ENCODE peak calls at places on chromosomes 1 and 21, in nine cellular contexts. One of them, this sample, is unnamed.
A peak's percentile ranks its signal among the peaks of the same experiment; 100 is the strongest.

GRCh38 chr21:46079357-46080170 is 18.3 kb upstream of the COL6A2 start:
- DNase-seq in tibial nerve: no peak
- DNase-seq in naive thymus-derived CD4-positive, alpha-beta T cell: no peak
- DNase-seq in right lobe of liver: no peak
- DNase-seq in heart left ventricle: peak; percentile 65
- DNase-seq in fibroblast of lung: peak; percentile 65
- DNase-seq in mammary epithelial cell: no peak
- DNase-seq in CD8-positive, alpha-beta T cell: no peak
- DNase-seq in PC-9: no peak
- DNase-seq in this sample: no peak

GRCh38 chr21:34037446-34037845 is 35.9 kb upstream of the MRPS6 start:
- DNase-seq in tibial nerve: no peak
- DNase-seq in naive thymus-derived CD4-positive, alpha-beta T cell: no peak
- DNase-seq in right lobe of liver: peak; percentile 33
- DNase-seq in heart left ventricle: no peak
- DNase-seq in fibroblast of lung: no peak
- DNase-seq in mammary epithelial cell: peak; percentile 56
- DNase-seq in CD8-positive, alpha-beta T cell: no peak
- DNase-seq in PC-9: no peak
- DNase-seq in this sample: no peak

GRCh38 chr1:204971700-204972336 is 71.2 kb upstream of the CNTN2 start:
- DNase-seq in tibial nerve: no peak
- DNase-seq in naive thymus-derived CD4-positive, alpha-beta T cell: no peak
- DNase-seq in right lobe of liver: peak; percentile 44
- DNase-seq in heart left ventricle: no peak
- DNase-seq in fibroblast of lung: peak; percentile 2
- DNase-seq in mammary epithelial cell: peak; percentile 59
- DNase-seq in CD8-positive, alpha-beta T cell: no peak
- DNase-seq in PC-9: no peak
- DNase-seq in this sample: no peak

GRCh38 chr21:32455548-32455947 is 43.0 kb downstream of the EVA1C start:
- DNase-seq in tibial nerve: no peak
- DNase-seq in naive thymus-derived CD4-positive, alpha-beta T cell: no peak
- DNase-seq in right lobe of liver: no peak
- DNase-seq in heart left ventricle: no peak
- DNase-seq in fibroblast of lung: no peak
- DNase-seq in mammary epithelial cell: no peak
- DNase-seq in CD8-positive, alpha-beta T cell: no peak
- DNase-seq in PC-9: peak; percentile 56
- DNase-seq in this sample: no peak

GRCh38 chr1:112957133-112957812 is 1.3 kb upstream of the SLC16A1 start:
- DNase-seq in tibial nerve: no peak
- DNase-seq in naive thymus-derived CD4-positive, alpha-beta T cell: peak; percentile 47
- DNase-seq in right lobe of liver: no peak
- DNase-seq in heart left ventricle: no peak
- DNase-seq in fibroblast of lung: peak; percentile 96
- DNase-seq in mammary epithelial cell: peak; percentile 87
- DNase-seq in CD8-positive, alpha-beta T cell: peak; percentile 19
- DNase-seq in PC-9: peak; percentile 86
- DNase-seq in this sample: no peak

GRCh38 chr21:35649186-35649585 is 411.1 kb downstream of the SETD4 start:
- DNase-seq in tibial nerve: no peak
- DNase-seq in naive thymus-derived CD4-positive, alpha-beta T cell: no peak
- DNase-seq in right lobe of liver: no peak
- DNase-seq in heart left ventricle: no peak
- DNase-seq in fibroblast of lung: peak; percentile 38
- DNase-seq in mammary epithelial cell: peak; percentile 36
- DNase-seq in CD8-positive, alpha-beta T cell: no peak
- DNase-seq in PC-9: no peak
- DNase-seq in this sample: no peak

GRCh38 chr1:201198598-201198997 is 8.0 kb downstream of the IGFN1 start:
- DNase-seq in tibial nerve: no peak
- DNase-seq in naive thymus-derived CD4-positive, alpha-beta T cell: no peak
- DNase-seq in right lobe of liver: no peak
- DNase-seq in heart left ventricle: no peak
- DNase-seq in fibroblast of lung: no peak
- DNase-seq in mammary epithelial cell: no peak
- DNase-seq in CD8-positive, alpha-beta T cell: no peak
- DNase-seq in PC-9: no peak
- DNase-seq in this sample: no peak

GRCh38 chr1:19122668-19123067 is 87.4 kb downstream of the UBR4 start:
- DNase-seq in tibial nerve: no peak
- DNase-seq in naive thymus-derived CD4-positive, alpha-beta T cell: no peak
- DNase-seq in right lobe of liver: no peak
- DNase-seq in heart left ventricle: peak; percentile 62
- DNase-seq in fibroblast of lung: no peak
- DNase-seq in mammary epithelial cell: peak; percentile 16
- DNase-seq in CD8-positive, alpha-beta T cell: no peak
- DNase-seq in PC-9: peak; percentile 71
- DNase-seq in this sample: peak; percentile 40

GRCh38 chr1:115654125-115654524 is 12.4 kb downstream of the VANGL1 start:
- DNase-seq in tibial nerve: no peak
- DNase-seq in naive thymus-derived CD4-positive, alpha-beta T cell: no peak
- DNase-seq in right lobe of liver: no peak
- DNase-seq in heart left ventricle: no peak
- DNase-seq in fibroblast of lung: no peak
- DNase-seq in mammary epithelial cell: no peak
- DNase-seq in CD8-positive, alpha-beta T cell: no peak
- DNase-seq in PC-9: no peak
- DNase-seq in this sample: no peak

GRCh38 chr1:243315933-243316332 is 60.1 kb downstream of the SDCCAG8 start:
- DNase-seq in tibial nerve: no peak
- DNase-seq in naive thymus-derived CD4-positive, alpha-beta T cell: no peak
- DNase-seq in right lobe of liver: no peak
- DNase-seq in heart left ventricle: no peak
- DNase-seq in fibroblast of lung: no peak
- DNase-seq in mammary epithelial cell: no peak
- DNase-seq in CD8-positive, alpha-beta T cell: no peak
- DNase-seq in PC-9: no peak
- DNase-seq in this sample: no peak

GRCh38 chr1:47231314-47232186 is 475 bp downstream of the TAL1 start:
- DNase-seq in tibial nerve: no peak
- DNase-seq in naive thymus-derived CD4-positive, alpha-beta T cell: no peak
- DNase-seq in right lobe of liver: no peak
- DNase-seq in heart left ventricle: peak; percentile 46
- DNase-seq in fibroblast of lung: peak; percentile 62
- DNase-seq in mammary epithelial cell: peak; percentile 27
- DNase-seq in CD8-positive, alpha-beta T cell: no peak
- DNase-seq in PC-9: no peak
- DNase-seq in this sample: no peak

GRCh38 chr1:43392702-43393101 is 3.0 kb downstream of the SZT2 start:
- DNase-seq in tibial nerve: no peak
- DNase-seq in naive thymus-derived CD4-positive, alpha-beta T cell: no peak
- DNase-seq in right lobe of liver: no peak
- DNase-seq in heart left ventricle: no peak
- DNase-seq in fibroblast of lung: no peak
- DNase-seq in mammary epithelial cell: no peak
- DNase-seq in CD8-positive, alpha-beta T cell: no peak
- DNase-seq in PC-9: no peak
- DNase-seq in this sample: no peak

GRCh38 chr1:208604295-208604694 is 360.1 kb upstream of the PLXNA2 start:
- DNase-seq in tibial nerve: no peak
- DNase-seq in naive thymus-derived CD4-positive, alpha-beta T cell: no peak
- DNase-seq in right lobe of liver: no peak
- DNase-seq in heart left ventricle: no peak
- DNase-seq in fibroblast of lung: no peak
- DNase-seq in mammary epithelial cell: peak; percentile 63
- DNase-seq in CD8-positive, alpha-beta T cell: no peak
- DNase-seq in PC-9: no peak
- DNase-seq in this sample: no peak
- H3K27ac ChIP-seq in tibial nerve: no peak overlapping the region
- H3K27ac ChIP-seq in naive thymus-derived CD4-positive, alpha-beta T cell: no peak overlapping the region
- H3K27ac ChIP-seq in right lobe of liver: no peak overlapping the region
- H3K27ac ChIP-seq in heart left ventricle: no peak overlapping the region
- H3K27ac ChIP-seq in fibroblast of lung: no peak overlapping the region
- H3K27ac ChIP-seq in mammary epithelial cell: no peak overlapping the region
- H3K27ac ChIP-seq in CD8-positive, alpha-beta T cell: no peak overlapping the region
- H3K27ac ChIP-seq in PC-9: no peak overlapping the region
- H3K27ac ChIP-seq in this sample: no peak overlapping the region

GRCh38 chr1:26754086-26754874 is 33.5 kb upstream of the PIGV start:
- DNase-seq in tibial nerve: no peak
- DNase-seq in naive thymus-derived CD4-positive, alpha-beta T cell: no peak
- DNase-seq in right lobe of liver: no peak
- DNase-seq in heart left ventricle: no peak
- DNase-seq in fibroblast of lung: no peak
- DNase-seq in mammary epithelial cell: peak; percentile 80
- DNase-seq in CD8-positive, alpha-beta T cell: no peak
- DNase-seq in PC-9: peak; percentile 93
- DNase-seq in this sample: no peak
- H3K27ac ChIP-seq in tibial nerve: peak overlapping the region; percentile 73
- H3K27ac ChIP-seq in naive thymus-derived CD4-positive, alpha-beta T cell: no peak overlapping the region
- H3K27ac ChIP-seq in right lobe of liver: peak overlapping the region; percentile 50
- H3K27ac ChIP-seq in heart left ventricle: peak overlapping the region; percentile 75
- H3K27ac ChIP-seq in fibroblast of lung: no peak overlapping the region
- H3K27ac ChIP-seq in mammary epithelial cell: peak overlapping the region; percentile 32
- H3K27ac ChIP-seq in CD8-positive, alpha-beta T cell: no peak overlapping the region
- H3K27ac ChIP-seq in PC-9: peak overlapping the region; percentile 84
- H3K27ac ChIP-seq in this sample: no peak overlapping the region

DNA sequence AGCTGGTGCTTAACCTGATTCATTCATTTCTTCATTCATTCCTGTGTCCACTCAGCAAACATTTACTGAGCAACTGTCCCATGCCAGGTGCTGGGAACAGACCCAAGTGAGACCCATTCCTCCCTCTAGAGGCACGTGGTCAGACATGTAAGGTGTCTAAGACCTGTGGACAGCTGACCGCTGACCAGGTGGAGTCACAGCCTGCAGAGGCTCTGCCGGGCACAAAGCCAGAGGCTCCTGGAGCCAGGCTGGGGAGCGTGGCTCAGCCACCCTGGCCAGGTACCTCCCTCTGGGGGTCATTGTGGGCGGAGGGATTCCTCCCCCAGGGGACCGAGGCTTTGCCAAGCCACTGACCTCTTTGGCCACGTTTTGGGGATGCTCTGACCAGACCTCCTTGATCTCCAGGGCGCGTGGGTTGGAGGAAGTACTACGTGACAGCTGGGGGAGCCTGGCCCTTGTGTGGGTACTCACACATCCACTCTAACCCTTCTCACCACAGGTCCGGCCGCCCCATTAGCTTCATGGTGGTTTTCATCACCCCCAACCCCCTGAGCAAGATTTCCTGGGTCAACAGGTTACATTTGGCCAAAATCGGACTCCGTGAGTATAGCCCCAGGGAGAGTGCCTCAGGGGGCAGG is 100.3 kb downstream of the ARHGEF10L start:
- DNase-seq in tibial nerve: no peak
- DNase-seq in naive thymus-derived CD4-positive, alpha-beta T cell: no peak
- DNase-seq in right lobe of liver: peak; percentile 62
- DNase-seq in heart left ventricle: no peak
- DNase-seq in fibroblast of lung: no peak
- DNase-seq in mammary epithelial cell: no peak
- DNase-seq in CD8-positive, alpha-beta T cell: no peak
- DNase-seq in PC-9: no peak
- DNase-seq in this sample: no peak
- H3K27ac ChIP-seq in tibial nerve: no peak overlapping the region
- H3K27ac ChIP-seq in naive thymus-derived CD4-positive, alpha-beta T cell: no peak overlapping the region
- H3K27ac ChIP-seq in right lobe of liver: no peak overlapping the region
- H3K27ac ChIP-seq in heart left ventricle: no peak overlapping the region
- H3K27ac ChIP-seq in fibroblast of lung: no peak overlapping the region
- H3K27ac ChIP-seq in mammary epithelial cell: no peak overlapping the region
- H3K27ac ChIP-seq in CD8-positive, alpha-beta T cell: no peak overlapping the region
- H3K27ac ChIP-seq in PC-9: no peak overlapping the region
- H3K27ac ChIP-seq in this sample: no peak overlapping the region

GRCh38 chr1:108877858-108878257 is 1.1 kb downstream of the GPSM2 start:
- DNase-seq in tibial nerve: no peak
- DNase-seq in naive thymus-derived CD4-positive, alpha-beta T cell: no peak
- DNase-seq in right lobe of liver: no peak
- DNase-seq in heart left ventricle: no peak
- DNase-seq in fibroblast of lung: peak; percentile 50
- DNase-seq in mammary epithelial cell: no peak
- DNase-seq in CD8-positive, alpha-beta T cell: no peak
- DNase-seq in PC-9: no peak
- DNase-seq in this sample: no peak
- H3K27ac ChIP-seq in tibial nerve: peak overlapping the region; percentile 91
- H3K27ac ChIP-seq in naive thymus-derived CD4-positive, alpha-beta T cell: no peak overlapping the region
- H3K27ac ChIP-seq in right lobe of liver: no peak overlapping the region
- H3K27ac ChIP-seq in heart left ventricle: peak overlapping the region; percentile 85
- H3K27ac ChIP-seq in fibroblast of lung: peak overlapping the region; percentile 85
- H3K27ac ChIP-seq in mammary epithelial cell: peak overlapping the region; percentile 81
- H3K27ac ChIP-seq in CD8-positive, alpha-beta T cell: no peak overlapping the region
- H3K27ac ChIP-seq in PC-9: peak overlapping the region; percentile 31
- H3K27ac ChIP-seq in this sample: no peak overlapping the region

GRCh38 chr1:982765-983436 is 1.0 kb upstream of the PERM1 start:
- DNase-seq in tibial nerve: no peak
- DNase-seq in naive thymus-derived CD4-positive, alpha-beta T cell: no peak
- DNase-seq in right lobe of liver: peak; percentile 20
- DNase-seq in heart left ventricle: peak; percentile 49
- DNase-seq in fibroblast of lung: no peak
- DNase-seq in mammary epithelial cell: no peak
- DNase-seq in CD8-positive, alpha-beta T cell: no peak
- DNase-seq in PC-9: no peak
- DNase-seq in this sample: peak; percentile 45

GRCh38 chr1:980602-981395 is 1.1 kb downstream of the PERM1 start:
- DNase-seq in tibial nerve: no peak
- DNase-seq in naive thymus-derived CD4-positive, alpha-beta T cell: no peak
- DNase-seq in right lobe of liver: peak; percentile 36
- DNase-seq in heart left ventricle: peak; percentile 92
- DNase-seq in fibroblast of lung: no peak
- DNase-seq in mammary epithelial cell: no peak
- DNase-seq in CD8-positive, alpha-beta T cell: no peak
- DNase-seq in PC-9: no peak
- DNase-seq in this sample: peak; percentile 32

GRCh38 chr1:981955-982558 is at the start of gene PERM1:
- DNase-seq in tibial nerve: no peak
- DNase-seq in naive thymus-derived CD4-positive, alpha-beta T cell: no peak
- DNase-seq in right lobe of liver: peak; percentile 23
- DNase-seq in heart left ventricle: peak; percentile 92
- DNase-seq in fibroblast of lung: no peak
- DNase-seq in mammary epithelial cell: no peak
- DNase-seq in CD8-positive, alpha-beta T cell: no peak
- DNase-seq in PC-9: no peak
- DNase-seq in this sample: peak; percentile 77

GRCh38 chr1:980137-980571 is 1.7 kb downstream of the PERM1 start:
- DNase-seq in tibial nerve: no peak
- DNase-seq in naive thymus-derived CD4-positive, alpha-beta T cell: no peak
- DNase-seq in right lobe of liver: no peak
- DNase-seq in heart left ventricle: peak; percentile 37
- DNase-seq in fibroblast of lung: no peak
- DNase-seq in mammary epithelial cell: no peak
- DNase-seq in CD8-positive, alpha-beta T cell: no peak
- DNase-seq in PC-9: no peak
- DNase-seq in this sample: no peak

GRCh38 chr1:981491-981954 is 370 bp downstream of the PERM1 start:
- DNase-seq in tibial nerve: no peak
- DNase-seq in naive thymus-derived CD4-positive, alpha-beta T cell: no peak
- DNase-seq in right lobe of liver: peak; percentile 22
- DNase-seq in heart left ventricle: peak; percentile 58
- DNase-seq in fibroblast of lung: no peak
- DNase-seq in mammary epithelial cell: no peak
- DNase-seq in CD8-positive, alpha-beta T cell: no peak
- DNase-seq in PC-9: no peak
- DNase-seq in this sample: no peak
- H3K27ac ChIP-seq in tibial nerve: no peak overlapping the region
- H3K27ac ChIP-seq in naive thymus-derived CD4-positive, alpha-beta T cell: no peak overlapping the region
- H3K27ac ChIP-seq in right lobe of liver: no peak overlapping the region
- H3K27ac ChIP-seq in heart left ventricle: peak overlapping the region; percentile 87
- H3K27ac ChIP-seq in fibroblast of lung: no peak overlapping the region
- H3K27ac ChIP-seq in mammary epithelial cell: no peak overlapping the region
- H3K27ac ChIP-seq in CD8-positive, alpha-beta T cell: no peak overlapping the region
- H3K27ac ChIP-seq in PC-9: no peak overlapping the region
- H3K27ac ChIP-seq in this sample: no peak overlapping the region

GRCh38 chr1:185501099-185501498 is 184.1 kb upstream of the IVNS1ABP start:
- DNase-seq in tibial nerve: no peak
- DNase-seq in naive thymus-derived CD4-positive, alpha-beta T cell: no peak
- DNase-seq in right lobe of liver: no peak
- DNase-seq in heart left ventricle: no peak
- DNase-seq in fibroblast of lung: no peak
- DNase-seq in mammary epithelial cell: no peak
- DNase-seq in CD8-positive, alpha-beta T cell: no peak
- DNase-seq in PC-9: no peak
- DNase-seq in this sample: no peak
- H3K27ac ChIP-seq in tibial nerve: no peak overlapping the region
- H3K27ac ChIP-seq in naive thymus-derived CD4-positive, alpha-beta T cell: no peak overlapping the region
- H3K27ac ChIP-seq in right lobe of liver: no peak overlapping the region
- H3K27ac ChIP-seq in heart left ventricle: no peak overlapping the region
- H3K27ac ChIP-seq in fibroblast of lung: no peak overlapping the region
- H3K27ac ChIP-seq in mammary epithelial cell: no peak overlapping the region
- H3K27ac ChIP-seq in CD8-positive, alpha-beta T cell: no peak overlapping the region
- H3K27ac ChIP-seq in PC-9: no peak overlapping the region
- H3K27ac ChIP-seq in this sample: no peak overlapping the region